ENCODE peak calls at places on chromosomes 5 and 9, in eight cellular contexts. C is A549, I is IMR-90, Z is ovary, A is stomach, B is right lobe of liver, G is heart left ventricle, T is body of pancreas. W is an unnamed sample.
A peak's percentile ranks its signal among the peaks of the same experiment; 100 is the strongest.

GRCh38 chr5:96893342-96893741 is 17.0 kb downstream of the ERAP2 start:
- DNase-seq in C (no peak), I (peak; percentile 90), Z (no peak), A (no peak), B (no peak), G (no peak), T (no peak), W (no peak)

GRCh38 chr9:101354143-101354764 is 30.6 kb downstream of the BAAT start:
- DNase-seq in C (peak; percentile 90), I (no peak), Z (no peak), A (no peak), B (no peak), G (no peak), T (no peak), W (no peak)

GRCh38 chr9:122265265-122265900 is 701 bp downstream of the MRRF start:
- DNase-seq in C (peak; percentile 65), I (peak; percentile 6), Z (no peak), A (no peak), B (no peak), G (no peak), T (no peak), W (no peak)

GRCh38 chr5:93909356-93909755 is 168.0 kb upstream of the POU5F2 start:
- DNase-seq in C (peak; percentile 19), I (no peak), Z (no peak), A (no peak), B (no peak), G (no peak), T (no peak), W (no peak)

GRCh38 chr5:10555134-10555733 is 8.6 kb upstream of the ANKRD33B start:
- DNase-seq in C (peak; percentile 94), I (peak; percentile 91), Z (no peak), A (no peak), B (no peak), G (no peak), T (no peak), W (no peak)

GRCh38 chr9:2271426-2271825 is 256.3 kb downstream of the SMARCA2 start:
- DNase-seq in C (peak; percentile 39), I (no peak), Z (peak; percentile 45), A (no peak), B (no peak), G (no peak), T (peak; percentile 37), W (no peak)

GRCh38 chr9:126939821-126940221 is 25.2 kb downstream of the RALGPS1 start:
- DNase-seq in C (peak; percentile 46), I (no peak), Z (no peak), A (peak; percentile 66), B (peak; percentile 53), G (no peak), T (peak; percentile 66), W (no peak)

GRCh38 chr9:89309608-89310485 is 1.1 kb upstream of the CKS2 start:
- DNase-seq in C (no peak), I (no peak), Z (no peak), A (no peak), B (no peak), G (no peak), T (no peak), W (no peak)

DNA sequence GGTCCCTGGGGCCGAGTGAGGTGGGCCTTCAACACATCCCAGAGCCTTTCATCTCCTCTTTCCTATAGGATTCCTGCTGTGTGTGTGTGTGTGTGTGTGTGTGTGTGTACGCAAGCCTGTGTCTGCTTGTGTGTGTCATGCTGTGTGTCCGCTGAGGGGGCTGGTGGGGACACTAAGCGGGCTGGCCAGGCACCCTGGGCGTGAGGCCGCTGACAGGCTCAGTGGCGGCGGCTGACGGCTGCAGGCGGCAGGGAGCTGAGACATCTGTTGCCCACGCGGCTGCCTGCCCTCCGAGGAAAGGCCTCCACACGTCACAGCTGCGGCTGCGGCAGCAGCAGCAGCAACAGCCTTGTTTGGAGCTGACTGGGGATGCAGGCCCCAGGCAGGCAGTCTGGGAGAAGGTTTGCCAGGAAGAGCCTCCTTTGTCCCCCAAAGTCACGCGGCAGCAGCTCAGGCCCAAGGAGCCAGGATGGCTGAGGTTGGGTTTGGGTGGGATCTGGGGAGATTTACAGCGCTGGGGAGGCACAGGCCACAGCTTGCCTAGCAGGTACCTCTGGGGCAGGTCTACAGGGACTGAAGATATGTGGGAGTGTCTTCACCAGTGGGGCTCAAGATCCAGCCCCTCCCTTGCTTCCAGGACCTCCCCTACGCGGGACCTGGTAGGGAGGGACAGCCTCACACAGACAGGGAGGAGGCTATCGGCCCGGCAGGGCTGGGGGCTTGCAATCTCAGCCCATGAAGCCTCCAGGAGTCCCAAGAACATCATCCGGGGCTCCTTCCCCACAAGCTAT is 1.8 kb downstream of the PDLIM4 start:
- DNase-seq in C (no peak), I (peak; percentile 95), Z (peak; percentile 75), A (peak; percentile 16), B (no peak), G (no peak), T (peak; percentile 54), W (no peak)
- H3K4me3 ChIP-seq in C (no peak overlapping the region), I (peak overlapping the region; percentile 92), Z (peak overlapping the region; percentile 78), A (peak overlapping the region; percentile 54), B (no peak overlapping the region), G (no peak overlapping the region), T (no peak overlapping the region), W (peak overlapping the region; percentile 69)

GRCh38 chr5:79705632-79706031 is 16.0 kb downstream of the CMYA5 start:
- DNase-seq in C (no peak), I (no peak), Z (no peak), A (no peak), B (no peak), G (no peak), T (no peak), W (no peak)

GRCh38 chr5:79703381-79703645 is 13.7 kb downstream of the CMYA5 start:
- DNase-seq in C (no peak), I (no peak), Z (no peak), A (no peak), B (no peak), G (no peak), T (no peak), W (no peak)

GRCh38 chr5:79699766-79700400 is 10.2 kb downstream of the CMYA5 start:
- DNase-seq in C (no peak), I (no peak), Z (no peak), A (no peak), B (no peak), G (no peak), T (no peak), W (no peak)

GRCh38 chr5:79704553-79704952 is 14.9 kb downstream of the CMYA5 start:
- DNase-seq in C (no peak), I (no peak), Z (no peak), A (no peak), B (no peak), G (no peak), T (no peak), W (no peak)

DNA sequence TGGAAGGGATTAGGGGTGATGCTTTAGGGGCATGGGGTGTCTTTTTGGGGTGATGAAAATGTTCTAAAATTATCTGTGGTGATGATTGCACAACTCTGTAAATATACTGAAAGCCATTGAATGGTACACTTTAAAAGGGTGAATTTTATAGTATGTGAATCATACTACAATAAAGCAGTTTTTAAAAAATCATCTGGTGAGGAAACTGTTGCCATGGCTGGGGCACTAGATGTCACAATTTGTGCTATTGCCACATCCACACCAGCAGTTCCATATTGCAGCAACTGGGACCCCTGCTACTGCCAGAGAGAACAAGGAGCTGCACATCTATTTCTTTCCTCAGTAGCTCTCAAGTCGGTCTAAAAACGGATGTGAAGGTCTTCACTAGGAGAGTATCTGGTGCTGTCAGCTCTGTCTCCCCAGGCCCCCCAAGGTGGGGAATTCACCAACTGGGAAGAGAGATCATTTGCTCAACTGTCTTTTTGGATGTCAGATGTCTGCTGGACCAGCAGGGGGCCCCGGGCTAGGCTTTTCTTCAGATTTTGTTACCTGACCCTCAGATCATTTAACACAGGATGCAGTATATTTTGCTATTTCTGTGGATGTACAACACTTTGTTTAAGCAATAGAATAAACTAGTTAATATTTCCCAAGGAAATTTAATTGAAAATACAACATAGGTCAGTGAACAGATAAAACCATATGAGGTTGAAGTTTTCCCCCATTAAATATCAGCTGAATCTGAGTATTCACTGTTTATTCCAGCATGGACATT is 13.2 kb downstream of the CMYA5 start:
- DNase-seq in C (no peak), I (no peak), Z (no peak), A (no peak), B (peak; percentile 25), G (no peak), T (peak; percentile 14), W (no peak)
- TF ChIP-seq CTCF in C (peak; percentile 40), I (peak; percentile 49), Z (no peak), A (peak; percentile 7), B (peak; percentile 73), G (peak; percentile 43), T (peak; percentile 15), W (no peak)

GRCh38 chr5:133030343-133031005 is 4.1 kb upstream of the ZCCHC10 start:
- DNase-seq in C (no peak), I (no peak), Z (no peak), A (no peak), B (no peak), G (no peak), T (no peak), W (no peak)

GRCh38 chr5:133026664-133027153 is 360 bp upstream of the ZCCHC10 start:
- DNase-seq in C (no peak), I (no peak), Z (no peak), A (no peak), B (no peak), G (no peak), T (no peak), W (no peak)

GRCh38 chr5:133029321-133029720 is 3.0 kb upstream of the ZCCHC10 start:
- DNase-seq in C (no peak), I (no peak), Z (no peak), A (no peak), B (no peak), G (no peak), T (no peak), W (no peak)

DNA sequence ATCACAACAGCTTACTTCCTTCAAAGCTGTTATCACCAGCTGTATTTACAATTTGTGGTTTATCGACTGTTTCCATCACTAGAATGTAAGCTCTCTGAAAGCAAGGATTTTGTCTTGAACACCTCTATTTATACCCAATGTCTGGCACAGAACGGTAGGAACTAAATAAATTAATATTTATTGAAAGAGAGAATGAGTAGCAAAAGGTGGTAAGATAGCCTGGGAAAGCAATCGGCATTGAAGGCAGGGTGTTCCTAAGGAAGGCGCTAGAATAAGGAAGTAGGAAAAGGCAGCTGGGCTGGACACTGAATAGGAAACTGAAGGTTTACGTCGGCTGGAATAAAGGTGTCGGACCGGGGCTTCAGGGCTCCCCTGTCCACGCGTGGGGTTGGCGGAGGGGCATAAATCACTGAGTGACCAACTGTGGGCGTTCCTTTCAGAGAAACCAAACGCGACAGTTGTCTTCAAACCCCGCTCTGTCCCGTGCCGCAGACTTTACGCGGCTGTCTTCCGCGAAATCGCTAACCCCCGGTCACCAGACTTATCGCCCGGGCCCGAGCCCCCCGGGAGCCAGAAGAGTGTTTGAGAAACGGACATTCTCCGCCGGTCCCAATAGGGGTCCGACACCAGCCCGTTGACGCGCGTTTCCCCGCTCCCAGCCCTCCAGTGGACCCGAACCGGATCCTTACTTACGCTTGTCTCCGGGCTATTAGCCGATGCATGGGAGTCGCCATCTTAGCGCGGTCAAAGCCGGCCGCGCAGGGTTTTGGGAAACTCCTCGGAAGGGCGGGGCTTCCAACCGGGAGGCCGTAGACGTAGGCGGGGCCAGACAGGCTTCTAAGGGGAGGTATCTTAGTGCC is at the start of gene ZCCHC10:
- DNase-seq in C (peak; percentile 94), I (peak; percentile 89), Z (peak; percentile 93), A (peak; percentile 92), B (peak; percentile 94), G (peak; percentile 93), T (peak; percentile 93), W (peak; percentile 93)
- TF ChIP-seq POLR2A in C (peak; percentile 80), I (peak; percentile 95), Z (peak; percentile 57), A (no peak), B (peak; percentile 75), G (no peak), T (peak; percentile 45), W (no peak)

GRCh38 chr5:172117977-172118701 is 69.9 kb downstream of the STK10 start:
- DNase-seq in C (no peak), I (no peak), Z (no peak), A (no peak), B (peak; percentile 42), G (no peak), T (no peak), W (no peak)

GRCh38 chr5:172110921-172111873 is 76.8 kb downstream of the STK10 start:
- DNase-seq in C (no peak), I (peak; percentile 56), Z (no peak), A (peak; percentile 69), B (no peak), G (no peak), T (no peak), W (no peak)

GRCh38 chr5:172113036-172113435 is 75.0 kb downstream of the STK10 start:
- DNase-seq in C (no peak), I (no peak), Z (no peak), A (no peak), B (no peak), G (no peak), T (no peak), W (no peak)

GRCh38 chr5:172115541-172115982 is 72.5 kb downstream of the STK10 start:
- DNase-seq in C (no peak), I (no peak), Z (peak; percentile 3), A (no peak), B (no peak), G (no peak), T (no peak), W (no peak)

GRCh38 chr5:172114875-172115422 is 73.1 kb downstream of the STK10 start:
- DNase-seq in C (no peak), I (no peak), Z (no peak), A (peak; percentile 43), B (peak; percentile 63), G (peak; percentile 42), T (no peak), W (no peak)
- H3K4me3 ChIP-seq in C (no peak overlapping the region), I (no peak overlapping the region), Z (no peak overlapping the region), A (no peak overlapping the region), B (no peak overlapping the region), G (no peak overlapping the region), T (no peak overlapping the region), W (no peak overlapping the region)